ENCODE peak calls at places on chromosomes 16 and 17, in eight cellular contexts. B, E, V, I, H, Q, Y and D are unnamed samples.

GRCh38 chr16:70481929-70482536 is 27.6 kb downstream of the FCSK start:
- DNase-seq in Y (no peak), V (no peak), Q (no peak), H (no peak), E (no peak), B (peak), I (no peak), D (no peak)

GRCh38 chr16:68802190-68802589 is 41.1 kb upstream of the TANGO6 start:
- DNase-seq in V (peak), B (peak), E (no peak), H (no peak), Y (no peak), Q (no peak), I (no peak), D (peak)

GRCh38 chr17:37475713-37476420 is 13.8 kb upstream of the DUSP14 start:
- DNase-seq in V (no peak), I (no peak), Y (no peak), E (no peak), B (no peak), H (no peak), Q (no peak), D (no peak)

GRCh38 chr17:77476920-77477805 is 336.4 kb downstream of the SEC14L1 start:
- DNase-seq in E (peak), B (peak), Y (no peak), Q (peak), H (no peak), I (peak), V (peak), D (peak)

GRCh38 chr16:68885321-68885720 is 42.0 kb downstream of the TANGO6 start:
- DNase-seq in E (no peak), V (no peak), B (no peak), I (no peak), H (no peak), Y (no peak), Q (no peak), D (no peak)

GRCh38 chr17:8226536-8227237 is 16.3 kb upstream of the AURKB start:
- DNase-seq in I (peak), V (peak), H (peak), E (peak), B (peak), Q (peak), Y (peak), D (peak)

GRCh38 chr17:37312137-37312923 is 63.5 kb upstream of the C17orf78 start:
- DNase-seq in H (no peak), Y (no peak), I (no peak), E (no peak), Q (no peak), V (no peak), B (no peak), D (peak)

GRCh38 chr17:31386542-31387075 is 4.9 kb upstream of the RAB11FIP4 start:
- DNase-seq in H (no peak), E (no peak), Q (no peak), V (no peak), I (no peak), Y (no peak), B (no peak), D (no peak)

GRCh38 chr17:27544350-27545131 is 86.4 kb upstream of the LGALS9 start:
- DNase-seq in B (no peak), Q (no peak), H (peak), Y (no peak), V (no peak), E (no peak), I (peak), D (peak)

GRCh38 chr16:30741461-30741914 is 6.7 kb upstream of the PHKG2 start:
- DNase-seq in I (peak), V (peak), E (peak), H (no peak), Y (no peak), Q (peak), B (peak), D (peak)

GRCh38 chr17:27975146-27976011 is 67.1 kb upstream of the NLK start:
- DNase-seq in I (no peak), E (no peak), H (no peak), V (no peak), Y (no peak), B (peak), Q (peak), D (no peak)

GRCh38 chr16:87246269-87247065 is 70.7 kb downstream of the C16orf95 start:
- DNase-seq in H (no peak), E (no peak), I (no peak), V (no peak), Y (no peak), Q (no peak), B (no peak), D (no peak)

GRCh38 chr17:60156746-60157145 is 7.0 kb downstream of the CA4 start:
- DNase-seq in Y (no peak), V (no peak), Q (no peak), H (no peak), E (no peak), B (no peak), I (no peak), D (no peak)

GRCh38 chr17:61997649-61998048 is 67.4 kb downstream of the MED13 start:
- DNase-seq in Q (no peak), E (no peak), B (peak), Y (no peak), H (no peak), I (peak), V (no peak), D (peak)

GRCh38 chr17:7280519-7281073 is 922 bp upstream of the SLC2A4 start:
- DNase-seq in I (peak), H (peak), Y (peak), V (peak), B (peak), E (peak), Q (peak), D (peak)

GRCh38 chr17:80586464-80587228 is 42.0 kb downstream of the RPTOR start:
- DNase-seq in V (peak), B (peak), I (peak), E (no peak), H (peak), Y (no peak), Q (peak), D (peak)

GRCh38 chr17:29615048-29615385 is 7.7 kb downstream of the CORO6 start:
- DNase-seq in V (no peak), Y (no peak), E (peak), H (peak), B (peak), I (no peak), Q (no peak), D (no peak)

GRCh38 chr16:30090607-30091332 is 954 bp downstream of the TBX6 start:
- DNase-seq in H (no peak), Q (no peak), Y (no peak), B (no peak), I (no peak), E (no peak), V (no peak), D (no peak)

GRCh38 chr17:9669551-9670008 is 24.3 kb downstream of the USP43 start:
- DNase-seq in Q (no peak), V (no peak), E (peak), Y (no peak), B (no peak), I (no peak), H (no peak), D (no peak)

GRCh38 chr17:1485748-1486376 is 6.6 kb downstream of the MYO1C start:
- DNase-seq in E (no peak), H (no peak), Y (no peak), Q (no peak), B (peak), V (peak), I (no peak), D (peak)

GRCh38 chr16:52861614-52862022 is 191.1 kb downstream of the CHD9NB start:
- DNase-seq in B (no peak), Y (peak), I (no peak), Q (no peak), H (no peak), V (peak), E (no peak), D (no peak)

GRCh38 chr17:79948918-79949645 is 86.6 kb downstream of the TBC1D16 start:
- DNase-seq in B (no peak), I (no peak), H (no peak), Y (no peak), E (no peak), Q (no peak), V (no peak), D (no peak)

GRCh38 chr16:63714876-63715275 is 1407.0 kb downstream of the CDH11 start:
- DNase-seq in Y (no peak), B (no peak), H (no peak), I (no peak), Q (no peak), E (no peak), V (no peak), D (no peak)

GRCh38 chr17:45649796-45650195 is 134.3 kb upstream of the CRHR1 start:
- DNase-seq in Y (no peak), V (no peak), H (no peak), Q (no peak), B (no peak), E (no peak), I (no peak), D (no peak)
- H3K4me3 ChIP-seq in Y (no peak), V (no peak), H (no peak), Q (no peak), B (no peak), E (no peak), I (no peak), D (no peak)

GRCh38 chr17:65587602-65588193 is 26.2 kb upstream of the AXIN2 start:
- DNase-seq in E (no peak), Q (no peak), H (no peak), I (no peak), V (no peak), Y (no peak), B (peak), D (peak)

GRCh38 chr17:65584604-65585521 is 23.4 kb upstream of the AXIN2 start:
- DNase-seq in B (peak), V (peak), I (no peak), H (no peak), Q (no peak), Y (no peak), E (no peak), D (no peak)

GRCh38 chr17:65586899-65587298 is 25.5 kb upstream of the AXIN2 start:
- DNase-seq in Y (no peak), B (no peak), Q (no peak), H (no peak), I (no peak), V (no peak), E (no peak), D (no peak)

GRCh38 chr17:65589321-65589720 is 27.9 kb upstream of the AXIN2 start:
- DNase-seq in Q (no peak), I (no peak), B (peak), V (no peak), Y (no peak), E (no peak), H (no peak), D (peak)

GRCh38 chr17:65588194-65588808 is 26.9 kb upstream of the AXIN2 start:
- DNase-seq in V (no peak), Q (no peak), I (no peak), B (peak), Y (no peak), H (no peak), E (no peak), D (peak)
- TF ChIP-seq CTCF in V (peak), Q (no peak), I (no peak), B (peak), Y (no peak), H (no peak), E (no peak), D (no peak)

DNA sequence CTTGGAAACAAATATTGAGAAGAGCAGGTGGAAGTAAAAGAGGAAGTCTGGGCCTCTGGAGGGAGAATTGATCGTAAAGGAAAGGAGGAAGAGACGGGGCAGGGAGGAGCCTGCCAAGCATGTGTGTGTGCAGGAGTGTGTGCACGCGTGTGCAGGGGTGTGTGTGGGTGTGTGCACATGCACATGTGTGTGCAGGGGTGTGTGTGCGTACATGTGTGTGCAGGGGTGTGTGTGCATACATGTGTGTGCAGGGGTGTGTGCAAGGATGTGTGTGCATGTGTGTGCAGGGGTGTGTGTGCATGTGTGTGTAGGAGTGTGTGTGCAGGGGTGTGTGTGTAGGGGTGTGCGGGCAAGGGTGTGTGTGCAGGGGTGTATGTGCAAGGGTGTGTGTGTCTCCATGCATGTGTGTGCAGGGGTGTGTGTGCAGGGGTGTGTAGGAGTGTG is 10.0 kb downstream of the CEP295NL start:
- DNase-seq in H (peak), Q (no peak), V (no peak), I (no peak), B (no peak), Y (no peak), E (no peak), D (no peak)
- H3K4me3 ChIP-seq in H (no peak), Q (no peak), V (no peak), I (no peak), B (no peak), Y (no peak), E (no peak), D (no peak)

GRCh38 chr17:73958453-73958852 is 245.0 kb upstream of the RPL38 start:
- DNase-seq in Q (no peak), B (no peak), H (no peak), I (no peak), V (no peak), E (no peak), Y (no peak), D (no peak)

GRCh38 chr17:73957564-73957963 is 245.9 kb upstream of the RPL38 start:
- DNase-seq in I (no peak), Y (no peak), B (no peak), Q (no peak), V (no peak), H (no peak), E (no peak), D (no peak)

GRCh38 chr17:73962308-73962707 is 241.2 kb upstream of the RPL38 start:
- DNase-seq in H (no peak), I (no peak), V (no peak), Y (no peak), E (no peak), B (no peak), Q (no peak), D (no peak)

GRCh38 chr17:73956595-73957465 is 246.6 kb upstream of the RPL38 start:
- DNase-seq in H (peak), Y (no peak), Q (no peak), V (peak), I (no peak), E (peak), B (no peak), D (peak)

DNA sequence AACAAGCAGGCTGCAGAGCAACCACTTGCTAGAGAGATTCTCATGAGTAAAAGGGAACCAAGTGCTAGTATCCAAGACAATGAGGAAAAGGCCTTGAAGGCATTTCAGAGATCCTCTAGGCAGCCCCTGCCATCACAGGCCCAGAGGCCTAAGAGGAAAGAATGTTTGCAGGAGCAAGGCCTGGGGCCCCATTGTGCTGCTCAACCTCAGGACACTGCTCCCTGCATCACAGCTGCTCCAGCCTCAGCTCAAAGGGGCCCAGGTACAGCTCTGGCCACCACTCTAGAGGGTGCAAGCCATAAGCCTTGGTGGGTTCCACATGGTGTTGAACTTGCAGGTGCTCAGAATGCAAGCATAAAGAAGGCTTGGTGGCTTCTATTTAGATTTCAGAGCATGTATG is 243.0 kb upstream of the RPL38 start:
- DNase-seq in I (no peak), Y (no peak), B (no peak), H (no peak), V (no peak), Q (no peak), E (no peak), D (no peak)
- TF ChIP-seq CTCF in I (no peak), Y (no peak), B (no peak), H (no peak), V (no peak), Q (no peak), E (no peak), D (no peak)

GRCh38 chr16:85894266-85894665 is 4.7 kb upstream of the IRF8 start:
- DNase-seq in V (no peak), Q (no peak), I (no peak), Y (no peak), E (no peak), B (no peak), H (no peak), D (no peak)
- H3K4me3 ChIP-seq in V (no peak), Q (no peak), I (no peak), Y (no peak), E (no peak), B (no peak), H (no peak), D (no peak)